ENCODE peak calls at places on chromosomes 12 and 14, in four cellular contexts. L is K562, Z is HepG2, K is H1. M is an unnamed sample.

GRCh38 chr14:91349481-91350074 is 68.0 kb downstream of the CCDC88C start:
- DNase-seq in L (no peak), Z (no peak), K (no peak), M (peak)

GRCh38 chr14:99910337-99911268 is 117.4 kb downstream of the EML1 start:
- DNase-seq in L (no peak), Z (peak), K (no peak), M (no peak)

GRCh38 chr12:42235426-42235825 is 2.6 kb downstream of the YAF2 start:
- DNase-seq in L (no peak), Z (no peak), K (no peak), M (no peak)

GRCh38 chr14:105049753-105050550 is 15.3 kb downstream of the GPR132 start:
- DNase-seq in L (no peak), Z (no peak), K (no peak), M (no peak)

GRCh38 chr12:3988519-3989217 is 115.5 kb upstream of the PARP11 start:
- DNase-seq in L (no peak), Z (no peak), K (no peak), M (peak)

GRCh38 chr12:132513070-132513398 is 23.1 kb downstream of the FBRSL1 start:
- DNase-seq in L (no peak), Z (no peak), K (no peak), M (no peak)

GRCh38 chr12:111404362-111405148 is 1.2 kb upstream of the SH2B3 start:
- DNase-seq in L (peak), Z (peak), K (no peak), M (no peak)

GRCh38 chr12:78866518-78866917 is 1.9 kb downstream of the SYT1 start:
- DNase-seq in L (no peak), Z (no peak), K (no peak), M (no peak)

GRCh38 chr12:6211421-6211869 is 11.2 kb downstream of the CD9 start:
- DNase-seq in L (no peak), Z (no peak), K (no peak), M (no peak)

GRCh38 chr12:101924647-101925046 is 47.3 kb downstream of the DRAM1 start:
- DNase-seq in L (peak), Z (no peak), K (no peak), M (no peak)

DNA sequence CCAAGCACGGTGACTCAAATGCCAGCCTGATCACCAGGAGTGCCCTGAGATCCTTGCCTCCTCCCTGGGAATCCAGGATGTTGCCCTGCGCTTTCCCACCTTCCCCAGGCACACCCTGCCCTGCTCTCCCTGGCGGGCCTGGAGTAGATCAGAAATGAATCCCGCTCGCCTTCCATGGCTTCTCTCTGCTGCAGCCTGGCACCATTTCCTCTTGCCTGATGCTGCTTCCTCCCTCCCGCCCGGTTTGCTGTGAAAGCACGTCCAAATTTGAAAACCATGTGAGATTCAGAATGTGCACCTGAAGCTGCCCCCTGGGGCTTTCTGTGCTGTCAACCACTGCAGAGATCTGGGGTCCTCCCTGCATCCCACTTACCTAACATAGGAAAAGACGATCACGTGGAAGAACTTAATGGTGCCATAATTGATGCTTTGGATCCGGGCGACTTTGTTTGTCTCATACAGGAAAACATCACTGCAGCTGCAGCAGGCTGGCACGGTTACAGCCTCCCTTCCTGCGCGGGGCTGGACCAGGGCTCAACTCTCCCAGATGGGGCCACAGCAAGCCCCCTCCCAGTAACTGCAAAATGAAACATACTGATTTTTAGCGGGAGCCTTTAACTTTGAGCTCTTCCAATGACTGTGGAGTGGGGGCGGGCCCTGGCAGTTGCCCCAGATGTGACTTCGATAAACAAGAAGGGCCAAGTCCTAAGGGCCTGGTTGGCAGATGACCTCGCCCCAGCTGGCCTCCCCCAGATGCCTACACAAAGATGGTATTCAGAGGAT is 24.9 kb upstream of the C12orf76 start:
- DNase-seq in L (no peak), Z (no peak), K (no peak), M (no peak)
- TF ChIP-seq CBX5 in L (no peak), Z (no peak), K (no peak), M (no peak)

GRCh38 chr14:47674546-47675238 is 713 bp downstream of the MDGA2 start:
- DNase-seq in L (no peak), Z (no peak), K (no peak), M (no peak)
- TF ChIP-seq CBX5 in L (no peak), Z (no peak), K (no peak), M (no peak)

DNA sequence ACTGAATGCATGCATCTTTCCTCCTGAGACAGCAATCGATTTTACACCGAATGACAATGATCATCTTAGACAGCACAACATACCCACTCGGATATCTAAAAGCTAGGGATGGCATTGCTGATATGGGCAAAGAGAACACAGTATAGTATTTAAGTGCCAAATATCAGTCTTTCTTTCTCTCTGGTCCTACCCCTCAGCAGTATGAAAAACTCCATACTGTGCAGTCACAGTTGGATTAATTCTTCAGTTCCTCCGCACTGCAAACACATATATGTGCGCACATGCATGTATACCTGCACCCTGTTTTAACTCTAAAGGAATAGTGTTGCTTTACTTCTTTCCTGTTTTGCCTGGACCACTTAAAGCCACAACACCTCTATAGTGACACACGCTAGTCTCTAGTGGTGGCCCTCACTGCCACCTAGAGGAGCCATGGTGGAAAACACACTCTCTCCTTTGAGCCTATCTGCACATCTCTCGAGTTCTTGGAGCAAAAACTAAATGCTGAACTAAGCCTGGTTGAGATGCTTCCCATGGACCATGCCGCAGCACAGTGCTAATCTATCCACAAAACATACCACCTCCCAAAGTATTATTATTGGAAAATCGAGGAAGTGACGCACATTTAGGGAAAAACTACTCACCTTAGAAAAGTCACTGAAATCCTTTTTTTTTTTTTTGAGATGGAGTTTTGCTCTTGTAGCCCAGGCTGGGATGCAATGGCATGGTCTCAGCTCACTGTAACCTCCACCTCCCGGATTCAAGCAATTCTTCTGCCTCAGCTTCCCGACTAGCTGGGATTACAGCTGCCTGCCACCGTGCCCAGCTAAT is 11.9 kb downstream of the TMEM52B start:
- DNase-seq in L (peak), Z (peak), K (no peak), M (no peak)
- TF ChIP-seq CBX5 in L (no peak), Z (no peak), K (no peak), M (no peak)

DNA sequence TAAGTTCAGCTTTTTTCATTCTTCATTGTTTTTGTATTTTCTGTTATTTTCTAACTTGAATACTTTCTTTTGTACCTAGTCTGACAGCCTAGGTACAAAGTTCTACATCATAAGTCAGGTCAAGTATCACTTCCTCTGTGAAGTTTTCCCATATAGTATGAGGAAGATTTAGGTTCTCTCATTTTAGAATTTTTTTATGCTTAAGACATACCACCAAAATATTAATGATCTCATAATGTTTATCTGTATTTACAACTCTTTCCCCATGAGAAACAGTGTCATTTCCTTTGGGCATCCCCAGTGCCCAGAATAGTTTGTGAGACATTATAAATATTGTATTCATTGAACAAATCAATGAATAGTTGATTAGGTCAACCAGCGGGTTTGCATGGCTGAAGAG is 3.1 kb upstream of the ATF7IP start:
- DNase-seq in L (no peak), Z (no peak), K (no peak), M (peak)
- TF ChIP-seq CBX5 in L (no peak), Z (no peak), K (no peak), M (no peak)

GRCh38 chr12:65878540-65878939 is 54.3 kb downstream of the HMGA2 start:
- DNase-seq in L (no peak), Z (no peak), K (no peak), M (no peak)

GRCh38 chr12:65881965-65882413 is 57.7 kb downstream of the HMGA2 start:
- DNase-seq in L (peak), Z (no peak), K (no peak), M (no peak)

GRCh38 chr12:65877836-65878235 is 53.6 kb downstream of the HMGA2 start:
- DNase-seq in L (no peak), Z (no peak), K (no peak), M (no peak)

GRCh38 chr12:65881348-65881961 is 57.2 kb downstream of the HMGA2 start:
- DNase-seq in L (no peak), Z (no peak), K (no peak), M (no peak)

DNA sequence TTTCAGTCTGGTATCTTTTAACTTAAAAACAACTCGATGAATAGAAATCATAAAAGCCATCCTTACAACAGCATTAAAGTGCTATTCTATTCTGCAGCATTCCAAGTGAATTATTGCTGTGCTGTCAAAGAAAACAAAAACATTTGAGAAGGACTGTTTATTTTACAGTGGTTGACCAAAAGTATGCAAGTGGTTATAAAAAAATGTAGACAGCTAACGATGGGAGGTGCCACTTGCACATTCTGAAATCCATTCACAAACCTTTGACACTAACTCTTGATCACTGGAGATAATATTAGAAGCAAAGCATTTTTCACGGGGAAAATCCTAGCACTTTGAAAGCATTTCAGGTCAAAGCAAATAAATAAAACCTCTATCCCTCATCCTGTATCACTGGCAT is 55.6 kb downstream of the HMGA2 start:
- DNase-seq in L (no peak), Z (no peak), K (no peak), M (no peak)
- TF ChIP-seq CBX5 in L (no peak), Z (no peak), K (no peak), M (no peak)

GRCh38 chr14:34997762-34998161 is 15.0 kb downstream of the SRP54 start:
- DNase-seq in L (no peak), Z (no peak), K (no peak), M (no peak)
- TF ChIP-seq CBX5 in L (no peak), Z (no peak), K (no peak), M (no peak)

GRCh38 chr12:46946137-46946536 is 120.3 kb upstream of the SLC38A4 start:
- DNase-seq in L (no peak), Z (no peak), K (no peak), M (no peak)

GRCh38 chr12:46944771-46945170 is 119.0 kb upstream of the SLC38A4 start:
- DNase-seq in L (no peak), Z (no peak), K (no peak), M (no peak)

GRCh38 chr12:46942579-46942978 is 116.8 kb upstream of the SLC38A4 start:
- DNase-seq in L (no peak), Z (no peak), K (no peak), M (no peak)

GRCh38 chr12:46944104-46944503 is 118.3 kb upstream of the SLC38A4 start:
- DNase-seq in L (peak), Z (no peak), K (no peak), M (no peak)

GRCh38 chr12:46945591-46945990 is 119.8 kb upstream of the SLC38A4 start:
- DNase-seq in L (no peak), Z (no peak), K (no peak), M (no peak)
- TF ChIP-seq CBX5 in L (no peak), Z (no peak), K (no peak), M (no peak)

M was measured in GM12878.